ENCODE peak calls at places on chromosomes 2 and 18, in five cellular contexts. W, Y, T, V and K are unnamed samples.

GRCh38 chr18:79423211-79424007 is 27.7 kb downstream of the NFATC1 start:
- DNase-seq in W (no peak), Y (no peak), T (no peak), V (no peak), K (no peak)

GRCh38 chr2:142307086-142307485 is 176.3 kb upstream of the LRP1B start:
- DNase-seq in W (no peak), Y (no peak), T (no peak), V (no peak), K (no peak)

GRCh38 chr2:46066116-46066515 is 231.1 kb upstream of the EPAS1 start:
- DNase-seq in W (no peak), Y (no peak), T (no peak), V (no peak), K (no peak)

GRCh38 chr18:22709288-22710060 is 223.7 kb upstream of the RBBP8 start:
- DNase-seq in W (no peak), Y (no peak), T (peak; percentile 21), V (peak; percentile 15), K (no peak)

GRCh38 chr2:38446418-38446817 is 69.3 kb upstream of the ATL2 start:
- DNase-seq in W (no peak), Y (no peak), T (peak; percentile 16), V (no peak), K (no peak)

GRCh38 chr18:9196568-9196967 is 60.0 kb downstream of the ANKRD12 start:
- DNase-seq in W (no peak), Y (no peak), T (no peak), V (no peak), K (no peak)

GRCh38 chr18:72541871-72542690 is 2.1 kb downstream of the CBLN2 start:
- DNase-seq in W (no peak), Y (no peak), T (no peak), V (no peak), K (no peak)

GRCh38 chr2:11750422-11750821 is 4.0 kb downstream of the LPIN1 start:
- DNase-seq in W (no peak), Y (no peak), T (no peak), V (no peak), K (no peak)

GRCh38 chr18:46276736-46277135 is 172.6 kb downstream of the HAUS1 start:
- DNase-seq in W (no peak), Y (no peak), T (no peak), V (no peak), K (no peak)

GRCh38 chr18:46275370-46275769 is 171.2 kb downstream of the HAUS1 start:
- DNase-seq in W (no peak), Y (no peak), T (no peak), V (no peak), K (no peak)

GRCh38 chr18:46271488-46271887 is 167.3 kb downstream of the HAUS1 start:
- DNase-seq in W (no peak), Y (no peak), T (no peak), V (no peak), K (no peak)

GRCh38 chr18:46274266-46274665 is 170.1 kb downstream of the HAUS1 start:
- DNase-seq in W (no peak), Y (no peak), T (no peak), V (no peak), K (no peak)

DNA sequence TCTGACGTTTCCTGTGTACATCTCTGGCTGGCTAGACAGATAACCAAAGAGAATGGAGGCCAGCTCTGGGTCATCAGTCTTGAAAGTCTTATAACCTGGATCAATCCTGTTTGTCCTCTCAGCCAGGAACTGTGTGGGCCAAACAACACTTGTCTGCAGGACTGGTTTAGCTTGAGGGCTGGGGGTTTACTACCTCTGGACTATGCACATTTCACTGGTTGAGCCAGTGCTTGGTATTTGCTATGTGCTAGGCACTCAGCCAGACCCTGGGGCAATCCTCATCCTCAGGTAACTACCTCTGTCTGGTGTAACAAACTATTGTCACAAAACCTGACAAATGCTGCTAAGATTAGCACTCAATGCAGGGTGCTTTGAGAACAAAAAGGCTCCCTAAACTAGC is 169.7 kb downstream of the HAUS1 start:
- DNase-seq in W (no peak), Y (no peak), T (no peak), V (no peak), K (no peak)
- TF ChIP-seq CTCF in W (no peak), Y (no peak), T (no peak), V (no peak), K (no peak)

GRCh38 chr2:26316041-26316440 is 29.9 kb upstream of the SELENOI start:
- DNase-seq in W (no peak), Y (no peak), T (no peak), V (no peak), K (no peak)
- TF ChIP-seq CTCF in W (peak; percentile 22), Y (no peak), T (peak; percentile 7), V (no peak), K (no peak)

DNA sequence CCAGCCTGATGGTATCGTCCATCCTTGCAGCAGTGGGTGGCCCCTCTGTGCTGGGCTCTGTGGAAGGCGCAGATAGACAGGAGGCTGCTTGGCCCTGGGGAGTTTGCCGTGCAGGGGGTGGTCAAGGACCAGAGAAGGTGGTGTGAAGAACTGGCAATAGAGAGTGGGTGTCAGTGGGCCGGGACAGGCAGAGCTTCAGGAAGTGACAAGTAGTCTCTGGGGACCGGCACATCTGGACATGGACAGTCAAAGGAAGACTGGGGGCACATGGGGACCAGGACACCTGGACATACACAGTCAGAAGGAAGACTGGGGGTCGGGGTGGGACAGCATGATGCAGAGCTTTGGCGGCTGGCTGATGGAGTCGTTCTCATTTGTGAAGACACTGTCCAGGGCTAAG is 335.9 kb downstream of the AGAP1 start:
- DNase-seq in W (no peak), Y (no peak), T (no peak), V (no peak), K (no peak)
- TF ChIP-seq CTCF in W (no peak), Y (no peak), T (no peak), V (no peak), K (no peak)

GRCh38 chr2:69567157-69567908 is 76.2 kb downstream of the AAK1 start:
- DNase-seq in W (no peak), Y (no peak), T (no peak), V (no peak), K (no peak)

GRCh38 chr2:69563021-69563420 is 80.5 kb downstream of the AAK1 start:
- DNase-seq in W (no peak), Y (no peak), T (no peak), V (no peak), K (no peak)

GRCh38 chr2:69566669-69567068 is 76.9 kb downstream of the AAK1 start:
- DNase-seq in W (no peak), Y (no peak), T (no peak), V (no peak), K (no peak)

GRCh38 chr2:69564604-69565003 is 78.9 kb downstream of the AAK1 start:
- DNase-seq in W (no peak), Y (no peak), T (no peak), V (no peak), K (no peak)

GRCh38 chr2:69565431-69565839 is 78.1 kb downstream of the AAK1 start:
- DNase-seq in W (no peak), Y (peak; percentile 50), T (peak; percentile 49), V (peak; percentile 62), K (peak; percentile 72)
- TF ChIP-seq CTCF in W (peak; percentile 57), Y (peak; percentile 86), T (peak; percentile 78), V (peak; percentile 53), K (peak; percentile 82)

GRCh38 chr2:234467289-234467688 is 29.6 kb downstream of the ARL4C start:
- DNase-seq in W (peak; percentile 58), Y (no peak), T (no peak), V (no peak), K (no peak)
- TF ChIP-seq CTCF in W (no peak), Y (no peak), T (no peak), V (no peak), K (no peak)

GRCh38 chr2:101699191-101699938 is 1.9 kb downstream of the MAP4K4 start:
- DNase-seq in W (no peak), Y (no peak), T (no peak), V (no peak), K (no peak)

GRCh38 chr2:101696272-101697123 is 1.0 kb upstream of the MAP4K4 start:
- DNase-seq in W (no peak), Y (no peak), T (peak; percentile 36), V (peak; percentile 26), K (no peak)

GRCh38 chr2:101698419-101699190 is 1.1 kb downstream of the MAP4K4 start:
- DNase-seq in W (no peak), Y (no peak), T (peak; percentile 42), V (no peak), K (no peak)

GRCh38 chr2:101697794-101698418 is 399 bp downstream of the MAP4K4 start:
- DNase-seq in W (no peak), Y (no peak), T (peak; percentile 15), V (peak; percentile 17), K (peak; percentile 70)

GRCh38 chr2:101697124-101697793 is at the start of gene MAP4K4:
- DNase-seq in W (peak; percentile 49), Y (peak; percentile 89), T (peak; percentile 91), V (peak; percentile 82), K (peak; percentile 85)
- TF ChIP-seq CTCF in W (peak; percentile 38), Y (no peak), T (peak; percentile 32), V (no peak), K (peak; percentile 50)

DNA sequence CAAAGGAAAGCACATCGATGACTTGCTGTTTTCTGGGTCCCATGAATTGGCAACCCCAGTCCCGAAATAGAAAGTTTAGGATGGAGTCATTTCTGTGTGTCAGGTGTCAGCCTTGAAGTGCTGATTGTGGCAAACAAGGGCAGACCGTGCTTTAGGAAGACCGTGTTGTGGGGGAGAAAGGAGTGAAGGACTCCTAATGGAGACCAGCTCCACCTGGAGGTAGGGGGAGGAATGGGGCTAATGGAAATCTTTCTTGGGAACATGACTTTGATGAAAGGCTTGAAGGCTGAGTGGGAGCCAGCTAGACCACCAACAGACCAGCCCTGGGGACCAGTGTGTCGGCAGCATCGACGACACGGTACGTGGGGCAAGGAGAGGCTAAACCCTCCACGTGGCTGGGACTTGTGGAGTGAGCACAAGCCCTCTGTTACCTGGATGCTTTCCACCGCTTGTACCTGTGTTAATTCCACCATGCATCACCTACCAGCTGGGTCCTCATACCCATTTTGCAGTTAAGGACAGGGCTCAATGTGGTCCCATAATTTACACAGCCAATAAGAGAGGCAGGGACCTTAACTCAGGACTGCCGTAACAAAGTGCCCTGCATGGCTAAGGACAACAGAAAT is 104.2 kb downstream of the SH3BP4 start:
- DNase-seq in W (no peak), Y (no peak), T (peak; percentile 52), V (no peak), K (no peak)
- TF ChIP-seq CTCF in W (peak; percentile 53), Y (peak; percentile 33), T (peak; percentile 66), V (peak; percentile 61), K (peak; percentile 48)